ENCODE peak calls at places on chromosome 22, in four cellular contexts. Y is K562, L is GM12878, M is HL-60. W is an unnamed sample.

GRCh38 chr22:22080270-22080669 is 97.7 kb upstream of the TOP3B start:
- DNase-seq in Y (no peak), L (no peak), M (no peak), W (no peak)

GRCh38 chr22:41883400-41883799 is 31.5 kb downstream of the SHISA8 start:
- DNase-seq in Y (no peak), L (no peak), M (no peak), W (no peak)

GRCh38 chr22:47112566-47112965 is 350.1 kb downstream of the TBC1D22A start:
- DNase-seq in Y (no peak), L (no peak), M (no peak), W (no peak)

GRCh38 chr22:44730034-44730433 is 22.3 kb upstream of the ARHGAP8 start:
- DNase-seq in Y (no peak), L (no peak), M (no peak), W (no peak)

GRCh38 chr22:22752556-22753477 is 108.4 kb downstream of the GGTLC2 start:
- DNase-seq in Y (no peak), L (no peak), M (peak), W (no peak)

GRCh38 chr22:47297261-47298016 is 535.0 kb downstream of the TBC1D22A start:
- DNase-seq in Y (no peak), L (no peak), M (no peak), W (no peak)

GRCh38 chr22:20904008-20904979 is 12.9 kb upstream of the CRKL start:
- DNase-seq in Y (peak), L (no peak), M (peak), W (no peak)

GRCh38 chr22:21937041-21937820 is 15.4 kb downstream of the PPM1F start:
- DNase-seq in Y (no peak), L (no peak), M (peak), W (no peak)

GRCh38 chr22:48021946-48022345 is 1259.5 kb downstream of the TBC1D22A start:
- DNase-seq in Y (no peak), L (no peak), M (no peak), W (no peak)

GRCh38 chr22:43955883-43956286 is 643 bp downstream of the SAMM50 start:
- DNase-seq in Y (peak), L (no peak), M (no peak), W (no peak)

GRCh38 chr22:27751277-27752070 is 50.1 kb downstream of the MN1 start:
- DNase-seq in Y (no peak), L (no peak), M (no peak), W (no peak)

GRCh38 chr22:39723463-39723862 is 152.9 kb downstream of the CACNA1I start:
- DNase-seq in Y (no peak), L (no peak), M (no peak), W (no peak)

GRCh38 chr22:22698263-22698750 is 53.9 kb downstream of the GGTLC2 start:
- DNase-seq in Y (no peak), L (no peak), M (no peak), W (no peak)

GRCh38 chr22:47351836-47352579 is 589.6 kb downstream of the TBC1D22A start:
- DNase-seq in Y (no peak), L (no peak), M (no peak), W (no peak)

GRCh38 chr22:47851586-47851985 is 1089.1 kb downstream of the TBC1D22A start:
- DNase-seq in Y (no peak), L (no peak), M (no peak), W (no peak)

GRCh38 chr22:18954941-18955571 is 19.0 kb upstream of the PRODH start:
- DNase-seq in Y (no peak), L (no peak), M (no peak), W (no peak)

GRCh38 chr22:22159384-22159783 is 85.2 kb upstream of the VPREB1 start:
- DNase-seq in Y (no peak), L (no peak), M (no peak), W (no peak)

GRCh38 chr22:20568502-20569058 is 61.2 kb downstream of the MED15 start:
- DNase-seq in Y (no peak), L (no peak), M (no peak), W (no peak)

GRCh38 chr22:29003975-29004646 is 57.5 kb downstream of the C22orf31 start:
- DNase-seq in Y (peak), L (no peak), M (no peak), W (no peak)

GRCh38 chr22:35752172-35752832 is 34.6 kb downstream of the APOL5 start:
- DNase-seq in Y (no peak), L (peak), M (no peak), W (no peak)

GRCh38 chr22:23095467-23096342 is 25.4 kb downstream of the GNAZ start:
- DNase-seq in Y (no peak), L (no peak), M (no peak), W (no peak)

GRCh38 chr22:38310518-38311330 is 6.5 kb downstream of the CSNK1E start:
- DNase-seq in Y (no peak), L (no peak), M (no peak), W (no peak)

GRCh38 chr22:38413085-38414008 is 41.7 kb downstream of the KCNJ4 start:
- DNase-seq in Y (no peak), L (no peak), M (no peak), W (peak)

GRCh38 chr22:39458443-39459083 is 1.8 kb downstream of the MGAT3 start:
- DNase-seq in Y (no peak), L (no peak), M (no peak), W (no peak)

GRCh38 chr22:22376352-22376706 is 131.7 kb downstream of the VPREB1 start:
- DNase-seq in Y (no peak), L (no peak), M (no peak), W (no peak)

GRCh38 chr22:22930571-22931556 is 43.2 kb downstream of the IGLL5 start:
- DNase-seq in Y (no peak), L (no peak), M (no peak), W (no peak)

GRCh38 chr22:41642711-41643110 is 21.6 kb downstream of the XRCC6 start:
- DNase-seq in Y (no peak), L (no peak), M (no peak), W (no peak)

GRCh38 chr22:47366026-47366767 is 603.7 kb downstream of the TBC1D22A start:
- DNase-seq in Y (no peak), L (no peak), M (no peak), W (no peak)

GRCh38 chr22:40036591-40037225 is 42.0 kb downstream of the FAM83F start:
- DNase-seq in Y (peak), L (no peak), M (peak), W (peak)

GRCh38 chr22:38012604-38013072 is 28.3 kb upstream of the SOX10 start:
- DNase-seq in Y (no peak), L (no peak), M (no peak), W (no peak)

GRCh38 chr22:47395481-47395880 is 633.0 kb downstream of the TBC1D22A start:
- DNase-seq in Y (no peak), L (no peak), M (no peak), W (no peak)

GRCh38 chr22:34000879-34001526 is 80.7 kb upstream of the LARGE1 start:
- DNase-seq in Y (no peak), L (no peak), M (no peak), W (no peak)

GRCh38 chr22:20174785-20175596 is 24.1 kb upstream of the CCDC188 start:
- DNase-seq in Y (peak), L (no peak), M (no peak), W (no peak)

GRCh38 chr22:38783095-38783710 is 10.7 kb downstream of the DNAL4 start:
- DNase-seq in Y (peak), L (no peak), M (no peak), W (no peak)

GRCh38 chr22:49458708-49459099 is 369.0 kb downstream of the BRD1 start:
- DNase-seq in Y (no peak), L (no peak), M (no peak), W (no peak)

GRCh38 chr22:49461674-49462073 is 366.0 kb downstream of the BRD1 start:
- DNase-seq in Y (no peak), L (no peak), M (no peak), W (no peak)

GRCh38 chr22:49462795-49463194 is 364.9 kb downstream of the BRD1 start:
- DNase-seq in Y (peak), L (no peak), M (no peak), W (no peak)

GRCh38 chr22:49462291-49462690 is 365.4 kb downstream of the BRD1 start:
- DNase-seq in Y (no peak), L (no peak), M (no peak), W (no peak)

GRCh38 chr22:49460662-49461371 is 366.9 kb downstream of the BRD1 start:
- DNase-seq in Y (no peak), L (no peak), M (no peak), W (no peak)
- TF ChIP-seq SPI1 in Y (no peak), L (no peak), M (no peak), W (no peak)

GRCh38 chr22:25942989-25943411 is 201.0 kb downstream of the MYO18B start:
- DNase-seq in Y (no peak), L (no peak), M (no peak), W (no peak)
- TF ChIP-seq POLR2AphosphoS5 in Y (no peak), L (no peak), M (no peak), W (no peak)

GRCh38 chr22:30007361-30007760 is 72.9 kb upstream of the HORMAD2 start:
- DNase-seq in Y (no peak), L (no peak), M (no peak), W (no peak)
- TF ChIP-seq SPI1 in Y (no peak), L (no peak), M (no peak), W (no peak)

DNA sequence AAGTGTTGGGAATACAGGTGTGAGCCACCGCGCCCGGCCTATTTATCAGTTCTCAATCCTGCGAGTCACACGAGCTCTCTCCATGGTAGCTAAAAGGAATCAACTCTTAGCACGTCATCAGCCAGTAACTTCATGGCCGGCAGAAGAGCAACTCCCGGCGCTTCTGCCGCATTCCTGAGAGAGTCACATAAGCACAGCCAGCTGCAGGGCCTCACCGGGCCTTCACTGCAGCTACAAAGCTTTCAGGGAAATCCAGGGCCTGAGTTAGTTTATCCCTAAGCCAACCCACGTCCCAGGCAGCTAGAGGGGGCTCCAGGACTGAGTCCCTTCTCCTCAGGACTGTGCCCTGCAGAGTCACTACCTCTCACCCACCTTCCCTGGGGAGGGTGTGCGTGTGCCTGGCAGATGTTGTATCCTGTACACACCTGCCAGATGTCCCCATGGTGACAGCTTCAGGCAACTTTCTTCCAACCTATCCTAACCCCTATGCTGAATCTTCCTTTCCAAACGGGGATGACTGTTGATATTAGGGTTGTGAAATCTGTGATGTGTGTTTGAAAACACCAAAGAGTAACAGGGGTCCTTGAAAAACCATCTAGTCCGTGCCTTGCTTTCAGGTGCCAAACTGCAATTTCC is 45.9 kb upstream of the ARFGAP3 start:
- DNase-seq in Y (no peak), L (no peak), M (no peak), W (no peak)
- TF ChIP-seq POLR2AphosphoS5 in Y (no peak), L (no peak), M (no peak), W (no peak)

DNA sequence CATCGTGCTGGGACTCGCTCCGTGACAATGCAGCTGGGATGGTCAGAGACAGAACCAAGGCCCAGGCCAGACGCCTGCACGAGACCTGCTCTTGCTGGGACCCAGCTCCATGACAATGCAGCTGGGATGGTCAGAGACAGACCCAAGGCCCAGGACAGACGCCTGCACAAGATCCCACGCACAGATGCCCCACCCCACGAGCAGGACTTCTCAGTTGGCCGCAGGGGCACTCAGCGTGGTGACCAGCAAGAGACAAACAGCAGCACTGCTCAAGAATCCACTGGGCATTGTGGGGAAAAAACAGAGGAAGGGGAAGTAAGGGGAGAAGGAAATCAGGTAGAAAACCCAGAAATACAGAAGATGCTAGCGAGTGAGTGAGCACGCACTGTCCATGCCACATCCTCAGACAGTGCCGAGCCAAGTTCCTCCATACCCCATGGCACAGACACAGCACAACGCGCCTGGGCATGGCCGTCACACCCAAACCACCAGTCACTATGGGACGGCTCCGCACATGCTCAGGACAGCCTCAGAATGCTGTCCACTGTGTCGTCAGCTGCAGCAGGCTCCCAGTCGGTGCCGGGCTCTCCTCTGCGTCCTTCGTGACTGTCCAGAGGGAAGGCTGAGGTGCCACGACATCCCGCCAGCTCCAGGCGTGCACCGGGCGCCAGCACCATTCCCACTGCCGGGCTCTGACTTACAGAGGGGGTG is 44.5 kb downstream of the BRD1 start:
- DNase-seq in Y (no peak), L (no peak), M (no peak), W (no peak)
- TF ChIP-seq SPI1 in Y (no peak), L (no peak), M (no peak), W (no peak)

GRCh38 chr22:32053165-32053755 is 10.2 kb downstream of the SLC5A1 start:
- DNase-seq in Y (no peak), L (no peak), M (no peak), W (no peak)

GRCh38 chr22:32055069-32055468 is 12.0 kb downstream of the SLC5A1 start:
- DNase-seq in Y (no peak), L (no peak), M (no peak), W (no peak)

GRCh38 chr22:32063701-32064100 is 20.6 kb downstream of the SLC5A1 start:
- DNase-seq in Y (no peak), L (no peak), M (no peak), W (no peak)

GRCh38 chr22:32059426-32059825 is 16.4 kb downstream of the SLC5A1 start:
- DNase-seq in Y (no peak), L (no peak), M (no peak), W (no peak)

GRCh38 chr22:32058656-32059280 is 15.7 kb downstream of the SLC5A1 start:
- DNase-seq in Y (no peak), L (no peak), M (no peak), W (no peak)
- TF ChIP-seq POLR2AphosphoS5 in Y (no peak), L (no peak), M (no peak), W (no peak)

GRCh38 chr22:17749605-17750395 is 24.5 kb downstream of the BID start:
- DNase-seq in Y (no peak), L (no peak), M (no peak), W (no peak)
- TF ChIP-seq SPI1 in Y (no peak), L (no peak), M (no peak), W (no peak)

GRCh38 chr22:36933629-36934028 is 20.2 kb downstream of the CSF2RB start:
- DNase-seq in Y (no peak), L (no peak), M (no peak), W (no peak)
- TF ChIP-seq POLR2AphosphoS5 in Y (no peak), L (no peak), M (no peak), W (no peak)

GRCh38 chr22:46010177-46010867 is 33.4 kb upstream of the WNT7B start:
- DNase-seq in Y (no peak), L (no peak), M (no peak), W (no peak)
- TF ChIP-seq SPI1 in Y (no peak), L (no peak), M (no peak), W (no peak)

GRCh38 chr22:24156915-24157782 is 24.1 kb upstream of the SUSD2 start:
- DNase-seq in Y (peak), L (peak), M (peak), W (peak)
- TF ChIP-seq POLR2AphosphoS5 in Y (no peak), L (no peak), M (no peak), W (no peak)